ENCODE peak calls at places on chromosomes 16 and 17, in eight cellular contexts. X, P, S, N, R, H, I and E are unnamed samples.

GRCh38 chr17:83126275-83126930 is 47.0 kb downstream of the METRNL start:
- DNase-seq in I (no peak), X (no peak), P (no peak), R (no peak), N (no peak), S (no peak), H (no peak), E (no peak)

GRCh38 chr17:64115871-64116534 is 13.9 kb downstream of the ERN1 start:
- DNase-seq in P (no peak), R (no peak), N (peak; percentile 54), S (no peak), H (no peak), X (no peak), I (no peak), E (no peak)

GRCh38 chr16:51151951-51152663 is 1.0 kb upstream of the SALL1 start:
- DNase-seq in N (no peak), R (peak; percentile 93), H (no peak), S (peak; percentile 78), X (no peak), P (no peak), I (peak; percentile 80), E (peak; percentile 96)

GRCh38 chr16:65975049-65975708 is 391.3 kb upstream of the CDH5 start:
- DNase-seq in I (no peak), R (no peak), X (no peak), N (peak; percentile 16), S (peak; percentile 25), P (no peak), H (no peak), E (no peak)

GRCh38 chr17:61805399-61805798 is 57.9 kb downstream of the BRIP1 start:
- DNase-seq in I (peak; percentile 19), S (no peak), R (no peak), N (no peak), P (no peak), H (no peak), X (no peak), E (no peak)

GRCh38 chr16:592518-593306 is 2.8 kb downstream of the RAB40C start:
- DNase-seq in I (no peak), P (no peak), R (peak; percentile 45), S (no peak), N (no peak), X (peak; percentile 73), H (no peak), E (peak; percentile 75)

GRCh38 chr17:12406623-12407228 is 259.0 kb upstream of the MYOCD start:
- DNase-seq in H (no peak), X (no peak), I (peak; percentile 19), P (no peak), N (no peak), R (no peak), S (no peak), E (no peak)

GRCh38 chr17:38852771-38853291 is 690 bp downstream of the RPL23 start:
- DNase-seq in X (no peak), I (no peak), H (peak; percentile 27), R (no peak), N (no peak), P (no peak), S (no peak), E (no peak)

GRCh38 chr16:81318711-81319110 is 3.9 kb downstream of the GAN start:
- DNase-seq in I (no peak), R (no peak), X (no peak), H (no peak), S (no peak), P (no peak), N (no peak), E (no peak)

GRCh38 chr16:79897087-79897443 is 296.5 kb upstream of the MAF start:
- DNase-seq in H (no peak), P (no peak), S (no peak), X (no peak), R (no peak), I (no peak), N (no peak), E (no peak)

GRCh38 chr17:80743181-80743771 is 198.6 kb downstream of the RPTOR start:
- DNase-seq in N (peak; percentile 56), X (no peak), R (no peak), S (no peak), H (no peak), P (peak; percentile 59), I (peak; percentile 12), E (no peak)

GRCh38 chr16:88714420-88715302 is 8.4 kb downstream of the CTU2 start:
- DNase-seq in N (no peak), P (no peak), I (no peak), H (no peak), R (no peak), S (no peak), X (no peak), E (no peak)

GRCh38 chr17:48445248-48445620 is 15.2 kb upstream of the SKAP1 start:
- DNase-seq in S (no peak), N (no peak), P (no peak), X (no peak), R (no peak), H (no peak), I (no peak), E (no peak)

GRCh38 chr16:51549836-51550235 is 398.8 kb upstream of the SALL1 start:
- DNase-seq in R (no peak), P (no peak), I (no peak), H (no peak), N (no peak), S (no peak), X (no peak), E (no peak)

GRCh38 chr17:33228548-33228947 is 64.5 kb downstream of the ASIC2 start:
- DNase-seq in I (no peak), H (no peak), N (no peak), S (no peak), P (no peak), R (no peak), X (no peak), E (no peak)

GRCh38 chr16:25796239-25796638 is 104.5 kb downstream of the HS3ST4 start:
- DNase-seq in H (no peak), R (no peak), X (no peak), N (no peak), S (no peak), I (no peak), P (no peak), E (no peak)

GRCh38 chr16:30350134-30350871 is 4.8 kb downstream of the CD2BP2 start:
- DNase-seq in H (peak; percentile 24), N (peak; percentile 45), P (peak; percentile 41), X (no peak), R (no peak), S (no peak), I (no peak), E (no peak)

GRCh38 chr17:78337244-78338109 is 22.4 kb downstream of the SOCS3 start:
- DNase-seq in I (peak; percentile 48), S (no peak), X (no peak), N (no peak), R (no peak), H (no peak), P (no peak), E (no peak)

GRCh38 chr16:89621136-89621697 is 7.8 kb downstream of the DPEP1 start:
- DNase-seq in I (no peak), H (no peak), S (no peak), R (no peak), N (no peak), X (no peak), P (no peak), E (no peak)

GRCh38 chr16:33059206-33059605 is 134.8 kb upstream of the TP53TG3C start:
- DNase-seq in H (no peak), X (no peak), P (no peak), I (no peak), R (no peak), N (no peak), S (no peak), E (no peak)

GRCh38 chr16:15519767-15520166 is 85.4 kb downstream of the BMERB1 start:
- DNase-seq in I (no peak), X (no peak), N (no peak), H (no peak), P (no peak), S (no peak), R (no peak), E (no peak)

GRCh38 chr16:3672571-3673041 is 18.1 kb downstream of the DNASE1 start:
- DNase-seq in I (no peak), S (no peak), X (no peak), P (no peak), R (no peak), H (no peak), N (no peak), E (no peak)

GRCh38 chr16:84754353-84754856 is 54.6 kb downstream of the USP10 start:
- DNase-seq in R (peak; percentile 66), X (peak; percentile 81), H (peak; percentile 54), P (peak; percentile 61), I (peak; percentile 79), S (peak; percentile 78), N (peak; percentile 88), E (peak; percentile 61)

GRCh38 chr16:50354629-50355456 is 13.9 kb downstream of the BRD7 start:
- DNase-seq in P (no peak), S (no peak), H (no peak), N (peak; percentile 19), X (no peak), I (peak; percentile 21), R (no peak), E (no peak)

GRCh38 chr17:76089680-76090516 is 10.9 kb downstream of the ZACN start:
- DNase-seq in P (no peak), H (no peak), N (no peak), I (no peak), S (no peak), X (no peak), R (no peak), E (no peak)

GRCh38 chr17:57900991-57901743 is 51.3 kb upstream of the MRPS23 start:
- DNase-seq in S (no peak), I (no peak), N (no peak), P (no peak), X (no peak), H (no peak), R (no peak), E (no peak)

GRCh38 chr16:10324210-10324609 is 61.7 kb upstream of the ATF7IP2 start:
- DNase-seq in P (no peak), S (no peak), X (no peak), H (no peak), R (no peak), I (no peak), N (no peak), E (no peak)

GRCh38 chr17:59441459-59442096 is 110.1 kb downstream of the YPEL2 start:
- DNase-seq in S (no peak), R (no peak), X (no peak), P (no peak), I (no peak), N (no peak), H (no peak), E (no peak)

GRCh38 chr16:6081320-6081976 is 983.9 kb upstream of the EEF2KMT start:
- DNase-seq in N (peak; percentile 4), S (no peak), H (no peak), I (peak; percentile 48), R (peak; percentile 10), P (peak; percentile 3), X (no peak), E (peak; percentile 43)

GRCh38 chr17:42252528-42253172 is 23.5 kb downstream of the STAT5B start:
- DNase-seq in S (no peak), R (no peak), X (no peak), N (peak; percentile 43), H (no peak), I (peak; percentile 44), P (no peak), E (no peak)

GRCh38 chr17:38851434-38851833 is 2.1 kb downstream of the RPL23 start:
- DNase-seq in X (no peak), S (no peak), N (no peak), P (no peak), I (no peak), H (no peak), R (no peak), E (no peak)

GRCh38 chr16:7268182-7268581 is 64.5 kb upstream of the RBFOX1 start:
- DNase-seq in H (no peak), P (no peak), I (peak; percentile 31), N (no peak), X (no peak), S (no peak), R (peak; percentile 10), E (no peak)

GRCh38 chr17:60161598-60162330 is 12.0 kb downstream of the CA4 start:
- DNase-seq in H (no peak), S (no peak), R (no peak), X (no peak), N (no peak), I (no peak), P (no peak), E (peak; percentile 11)

GRCh38 chr16:12679660-12680272 is 123.9 kb downstream of the CPPED1 start:
- DNase-seq in I (peak; percentile 35), H (no peak), P (no peak), S (no peak), X (no peak), N (no peak), R (no peak), E (no peak)